ENCODE peak calls at places on chromosomes 11 and 22, in ten cellular contexts. H, R, P, O, T, U, M, G, A and L are unnamed samples.
A peak's percentile ranks its signal among the peaks of the same experiment; 100 is the strongest.

GRCh38 chr22:24097961-24098391 is 83.3 kb upstream of the SUSD2 start:
- DNase-seq in H (no peak), R (no peak), P (no peak), O (no peak), T (no peak), U (no peak), M (no peak), G (no peak), A (no peak), L (no peak)

GRCh38 chr22:31243339-31244043 is 31.4 kb downstream of the LIMK2 start:
- DNase-seq in H (no peak), R (no peak), P (no peak), O (no peak), T (no peak), U (no peak), M (no peak), G (no peak), A (no peak), L (no peak)

GRCh38 chr11:19779740-19780139 is 67.1 kb downstream of the NAV2 start:
- DNase-seq in H (no peak), R (no peak), P (no peak), O (no peak), T (no peak), U (no peak), M (no peak), G (no peak), A (no peak), L (no peak)

GRCh38 chr11:116261616-116262015 is 511.2 kb downstream of the BUD13 start:
- DNase-seq in H (no peak), R (no peak), P (no peak), O (no peak), T (no peak), U (no peak), M (no peak), G (no peak), A (no peak), L (no peak)

GRCh38 chr22:50577987-50578775 is at the start of gene CPT1B:
- DNase-seq in H (peak; percentile 28), R (no peak), P (no peak), O (no peak), T (no peak), U (no peak), M (no peak), G (no peak), A (peak; percentile 57), L (no peak)

GRCh38 chr11:124012697-124013096 is at the start of gene OR10G4:
- DNase-seq in H (no peak), R (no peak), P (no peak), O (no peak), T (no peak), U (no peak), M (no peak), G (no peak), A (no peak), L (no peak)

GRCh38 chr11:120424970-120425332 is 86.6 kb upstream of the GRIK4 start:
- DNase-seq in H (no peak), R (no peak), P (no peak), O (no peak), T (no peak), U (no peak), M (no peak), G (no peak), A (no peak), L (no peak)

GRCh38 chr11:15123849-15124248 is 9.1 kb downstream of the INSC start:
- DNase-seq in H (peak; percentile 66), R (no peak), P (no peak), O (no peak), T (no peak), U (no peak), M (no peak), G (no peak), A (no peak), L (no peak)

GRCh38 chr11:119538748-119539147 is 115.8 kb upstream of the THY1 start:
- DNase-seq in H (no peak), R (no peak), P (no peak), O (no peak), T (no peak), U (no peak), M (no peak), G (no peak), A (no peak), L (no peak)

GRCh38 chr11:9808943-9809342 is 145.1 kb downstream of the SWAP70 start:
- DNase-seq in H (no peak), R (no peak), P (no peak), O (no peak), T (no peak), U (no peak), M (no peak), G (no peak), A (no peak), L (no peak)

GRCh38 chr11:111944651-111945051 is 7.5 kb downstream of the DIXDC1 start:
- DNase-seq in H (peak; percentile 76), R (no peak), P (no peak), O (no peak), T (no peak), U (no peak), M (no peak), G (no peak), A (no peak), L (no peak)

GRCh38 chr11:68358416-68358815 is 46.0 kb downstream of the LRP5 start:
- DNase-seq in H (no peak), R (no peak), P (no peak), O (no peak), T (no peak), U (no peak), M (no peak), G (no peak), A (no peak), L (no peak)